ENCODE peak calls at places on chromosomes 3 and 15, in four cellular contexts. D, P, H and B are unnamed samples.

GRCh38 chr15:91965501-91966180 is 112.1 kb downstream of the SLCO3A1 start:
- DNase-seq in P (no peak), D (peak), H (no peak), B (no peak)

GRCh38 chr3:124607163-124607562 is 123.1 kb upstream of the UMPS start:
- DNase-seq in P (no peak), D (no peak), H (no peak), B (no peak)

GRCh38 chr3:44999782-45000181 is 23.7 kb downstream of the EXOSC7 start:
- DNase-seq in P (no peak), H (no peak), D (no peak), B (no peak)

GRCh38 chr3:196643201-196643749 is 3.8 kb downstream of the NRROS start:
- DNase-seq in P (no peak), H (no peak), D (no peak), B (peak)

GRCh38 chr3:41301548-41301947 is 102.2 kb downstream of the CTNNB1 start:
- DNase-seq in H (no peak), D (no peak), P (no peak), B (no peak)

GRCh38 chr15:27865323-27865922 is 233.7 kb downstream of the OCA2 start:
- DNase-seq in P (no peak), H (no peak), D (no peak), B (no peak)

GRCh38 chr3:11118181-11118682 is 36.1 kb upstream of the HRH1 start:
- DNase-seq in P (no peak), H (no peak), D (no peak), B (no peak)

GRCh38 chr15:45397116-45397665 is 18.8 kb upstream of the GATM start:
- DNase-seq in H (no peak), D (no peak), P (no peak), B (no peak)

GRCh38 chr3:14235003-14235876 is 56.6 kb downstream of the LSM3 start:
- DNase-seq in D (no peak), H (no peak), P (no peak), B (peak)

GRCh38 chr3:9402410-9403228 is 5.2 kb downstream of the SETD5 start:
- DNase-seq in H (no peak), D (no peak), P (peak), B (peak)

GRCh38 chr15:68387288-68388143 is 44.4 kb downstream of the ITGA11 start:
- DNase-seq in D (no peak), H (no peak), P (no peak), B (no peak)

GRCh38 chr3:119880966-119881365 is 99.1 kb downstream of the NR1I2 start:
- DNase-seq in H (no peak), P (no peak), D (no peak), B (no peak)

GRCh38 chr3:119149484-119149883 is 3.5 kb downstream of the TEX55 start:
- DNase-seq in P (no peak), H (no peak), D (no peak), B (no peak)

GRCh38 chr3:139159356-139159755 is 114.7 kb upstream of the PRR23C start:
- DNase-seq in D (no peak), H (no peak), P (no peak), B (no peak)

GRCh38 chr3:161695811-161696210 is 199.2 kb downstream of the OTOL1 start:
- DNase-seq in P (no peak), H (no peak), D (no peak), B (no peak)

GRCh38 chr15:35698978-35699377 is 153.0 kb upstream of the DPH6 start:
- DNase-seq in P (no peak), D (no peak), H (no peak), B (no peak)

GRCh38 chr15:88714782-88715372 is 76.1 kb downstream of the ISG20 start:
- DNase-seq in P (no peak), H (no peak), D (no peak), B (no peak)

GRCh38 chr3:43211681-43212080 is 74.7 kb upstream of the SNRK start:
- DNase-seq in D (no peak), H (no peak), P (no peak), B (no peak)

GRCh38 chr3:45644063-45644462 is 45.1 kb upstream of the SACM1L start:
- DNase-seq in H (no peak), D (no peak), P (no peak), B (no peak)

GRCh38 chr3:159803444-159803843 is 185.2 kb upstream of the IL12A start:
- DNase-seq in H (no peak), D (no peak), P (no peak), B (no peak)

GRCh38 chr3:171461087-171461917 is 1.1 kb upstream of the TNIK start:
- DNase-seq in H (peak), P (peak), D (no peak), B (no peak)

GRCh38 chr3:66144792-66145733 is 75.7 kb upstream of the SLC25A26 start:
- DNase-seq in D (no peak), H (no peak), P (no peak), B (no peak)

GRCh38 chr3:118501152-118501551 is 533.5 kb downstream of the IGSF11 start:
- DNase-seq in D (no peak), H (no peak), P (peak), B (no peak)

GRCh38 chr3:114128826-114129225 is 50.0 kb downstream of the DRD3 start:
- DNase-seq in H (no peak), P (no peak), D (no peak), B (no peak)